ENCODE peak calls at places on chromosomes 11 and 22, in four cellular contexts. I, X, U and B are unnamed samples.

GRCh38 chr11:35247863-35248262 is 108.9 kb downstream of the CD44 start:
- DNase-seq in I (no peak), X (no peak), U (no peak), B (no peak)

GRCh38 chr11:62025429-62026105 is 58.1 kb upstream of the FTH1 start:
- DNase-seq in I (peak), X (peak), U (no peak), B (no peak)

GRCh38 chr11:70192666-70193410 is 10.3 kb upstream of the FADD start:
- DNase-seq in I (no peak), X (no peak), U (no peak), B (no peak)

GRCh38 chr11:65329944-65330403 is 3.7 kb upstream of the DPF2 start:
- DNase-seq in I (peak), X (peak), U (peak), B (peak)

GRCh38 chr11:43913829-43914380 is 28.5 kb upstream of the C11orf96 start:
- DNase-seq in I (no peak), X (no peak), U (no peak), B (no peak)

GRCh38 chr11:82523141-82523540 is 210.5 kb downstream of the FAM181B start:
- DNase-seq in I (peak), X (no peak), U (peak), B (peak)

GRCh38 chr22:49322231-49322630 is 505.4 kb downstream of the BRD1 start:
- DNase-seq in I (no peak), X (no peak), U (no peak), B (no peak)

GRCh38 chr11:44539971-44540370 is 25.5 kb upstream of the CD82 start:
- DNase-seq in I (no peak), X (no peak), U (no peak), B (no peak)

GRCh38 chr22:18122254-18122554 is 11.6 kb downstream of the TUBA8 start:
- DNase-seq in I (no peak), X (no peak), U (no peak), B (no peak)

GRCh38 chr11:64118871-64119495 is 46.9 kb downstream of the MACROD1 start:
- DNase-seq in I (no peak), X (no peak), U (no peak), B (no peak)

GRCh38 chr11:117468888-117469287 is 141.2 kb downstream of the CEP164 start:
- DNase-seq in I (peak), X (no peak), U (no peak), B (no peak)

GRCh38 chr22:37806409-37807338 is 1.1 kb upstream of the GCAT start:
- DNase-seq in I (peak), X (peak), U (no peak), B (peak)

GRCh38 chr11:12687740-12688139 is 13.5 kb downstream of the TEAD1 start:
- DNase-seq in I (no peak), X (no peak), U (no peak), B (no peak)

GRCh38 chr22:48397531-48398180 is 1430.0 kb downstream of the BRD1 start:
- DNase-seq in I (no peak), X (no peak), U (no peak), B (no peak)

GRCh38 chr22:32082331-32082730 is 39.3 kb downstream of the SLC5A1 start:
- DNase-seq in I (no peak), X (no peak), U (no peak), B (no peak)

GRCh38 chr22:37275622-37276021 is 6.7 kb upstream of the CYTH4 start:
- DNase-seq in I (no peak), X (peak), U (no peak), B (no peak)

GRCh38 chr11:15819679-15820286 is 536.6 kb downstream of the SOX6 start:
- DNase-seq in I (peak), X (peak), U (no peak), B (peak)

GRCh38 chr11:124869331-124869730 is 4.1 kb downstream of the ROBO3 start:
- DNase-seq in I (no peak), X (no peak), U (no peak), B (no peak)

GRCh38 chr22:24969588-24970301 is 17.2 kb downstream of the KIAA1671 start:
- DNase-seq in I (no peak), X (no peak), U (no peak), B (no peak)

GRCh38 chr11:2540521-2541320 is 95.9 kb downstream of the KCNQ1 start:
- DNase-seq in I (no peak), X (no peak), U (no peak), B (no peak)

GRCh38 chr11:134800826-134801225 is 388.8 kb upstream of the B3GAT1 start:
- DNase-seq in I (no peak), X (no peak), U (no peak), B (no peak)

GRCh38 chr11:76172583-76172982 is 33.7 kb downstream of the WNT11 start:
- DNase-seq in I (no peak), X (no peak), U (no peak), B (peak)

GRCh38 chr11:1480555-1481482 is 5.8 kb downstream of the MOB2 start:
- DNase-seq in I (no peak), X (no peak), U (no peak), B (no peak)

GRCh38 chr22:26516503-26516902 is 4.2 kb upstream of the TFIP11 start:
- DNase-seq in I (no peak), X (no peak), U (no peak), B (no peak)

GRCh38 chr11:776459-777287 is 614 bp downstream of the GATD1 start:
- DNase-seq in I (peak), X (peak), U (peak), B (no peak)

GRCh38 chr11:91907225-91907624 is 317.4 kb upstream of the FAT3 start:
- DNase-seq in I (no peak), X (no peak), U (no peak), B (no peak)

GRCh38 chr11:30196400-30197206 is 34.2 kb upstream of the FSHB start:
- DNase-seq in I (peak), X (peak), U (peak), B (no peak)

GRCh38 chr11:73797457-73797856 is 9.8 kb downstream of the MRPL48 start:
- DNase-seq in I (no peak), X (no peak), U (peak), B (peak)

GRCh38 chr11:71527576-71528210 is 626 bp downstream of the KRTAP5-7 start:
- DNase-seq in I (no peak), X (no peak), U (no peak), B (no peak)

GRCh38 chr11:112961146-112961668 is at the start of gene NCAM1:
- DNase-seq in I (peak), X (peak), U (peak), B (peak)

GRCh38 chr11:47464479-47464878 is 15.5 kb upstream of the RAPSN start:
- DNase-seq in I (peak), X (no peak), U (peak), B (no peak)

GRCh38 chr11:129117595-129118350 is 74.4 kb downstream of the ARHGAP32 start:
- DNase-seq in I (peak), X (peak), U (peak), B (peak)

GRCh38 chr11:2445948-2446551 is 1.2 kb downstream of the KCNQ1 start:
- DNase-seq in I (no peak), X (peak), U (peak), B (no peak)

GRCh38 chr11:64234840-64235379 is 526 bp downstream of the VEGFB start:
- DNase-seq in I (no peak), X (peak), U (peak), B (no peak)

GRCh38 chr11:86848132-86848531 is 47.8 kb downstream of the PRSS23 start:
- DNase-seq in I (no peak), X (no peak), U (no peak), B (no peak)

GRCh38 chr11:134407321-134407828 is 4.7 kb downstream of the B3GAT1 start:
- DNase-seq in I (no peak), X (no peak), U (no peak), B (no peak)

GRCh38 chr11:64935634-64936081 is at the start of gene GPHA2:
- DNase-seq in I (no peak), X (no peak), U (no peak), B (no peak)

GRCh38 chr11:121797496-121797895 is 318.5 kb downstream of the BLID start:
- DNase-seq in I (no peak), X (no peak), U (no peak), B (no peak)

GRCh38 chr11:118715837-118716260 is 36.4 kb upstream of the TREH start:
- DNase-seq in I (no peak), X (no peak), U (no peak), B (no peak)